ENCODE peak calls at places on chromosomes 2 and 18, in six cellular contexts. One of them, this sample, is unnamed.

GRCh38 chr2:234905547-234906260 is 46.1 kb upstream of the SH3BP4 start:
- DNase-seq in H9: peak
- DNase-seq in right lobe of liver: no peak
- DNase-seq in hepatocyte: no peak
- DNase-seq in neural crest cell: no peak
- DNase-seq in stomach: no peak
- DNase-seq in this sample: no peak

GRCh38 chr2:120352701-120353590 is 7.0 kb downstream of the INHBB start:
- DNase-seq in H9: no peak
- DNase-seq in right lobe of liver: no peak
- DNase-seq in hepatocyte: no peak
- DNase-seq in neural crest cell: no peak
- DNase-seq in stomach: no peak
- DNase-seq in this sample: no peak

GRCh38 chr2:241569831-241570281 is 11.3 kb downstream of the BOK start:
- DNase-seq in H9: peak
- DNase-seq in right lobe of liver: no peak
- DNase-seq in hepatocyte: no peak
- DNase-seq in neural crest cell: no peak
- DNase-seq in stomach: no peak
- DNase-seq in this sample: no peak

GRCh38 chr2:29209551-29209950 is 94.3 kb downstream of the CLIP4 start:
- DNase-seq in H9: no peak
- DNase-seq in right lobe of liver: no peak
- DNase-seq in hepatocyte: no peak
- DNase-seq in neural crest cell: no peak
- DNase-seq in stomach: no peak
- DNase-seq in this sample: no peak

GRCh38 chr2:105798595-105798994 is 53.9 kb downstream of the NCK2 start:
- DNase-seq in H9: no peak
- DNase-seq in right lobe of liver: no peak
- DNase-seq in hepatocyte: no peak
- DNase-seq in neural crest cell: no peak
- DNase-seq in stomach: no peak
- DNase-seq in this sample: no peak

GRCh38 chr2:152571035-152571766 is 146.1 kb downstream of the PRPF40A start:
- DNase-seq in H9: no peak
- DNase-seq in right lobe of liver: no peak
- DNase-seq in hepatocyte: no peak
- DNase-seq in neural crest cell: no peak
- DNase-seq in stomach: no peak
- DNase-seq in this sample: no peak

GRCh38 chr2:158502984-158503383 is 46.2 kb downstream of the PKP4 start:
- DNase-seq in H9: no peak
- DNase-seq in right lobe of liver: no peak
- DNase-seq in hepatocyte: no peak
- DNase-seq in neural crest cell: no peak
- DNase-seq in stomach: no peak
- DNase-seq in this sample: no peak

GRCh38 chr2:207481924-207482323 is 47.8 kb upstream of the CREB1 start:
- DNase-seq in H9: no peak
- DNase-seq in right lobe of liver: no peak
- DNase-seq in hepatocyte: no peak
- DNase-seq in neural crest cell: no peak
- DNase-seq in stomach: peak
- DNase-seq in this sample: no peak

GRCh38 chr18:37536646-37537045 is 29.0 kb downstream of the CELF4 start:
- DNase-seq in H9: no peak
- DNase-seq in right lobe of liver: no peak
- DNase-seq in hepatocyte: no peak
- DNase-seq in neural crest cell: no peak
- DNase-seq in stomach: no peak
- DNase-seq in this sample: no peak

GRCh38 chr18:37534627-37535026 is 31.0 kb downstream of the CELF4 start:
- DNase-seq in H9: no peak
- DNase-seq in right lobe of liver: no peak
- DNase-seq in hepatocyte: no peak
- DNase-seq in neural crest cell: no peak
- DNase-seq in stomach: no peak
- DNase-seq in this sample: no peak

GRCh38 chr18:37532917-37533316 is 32.7 kb downstream of the CELF4 start:
- DNase-seq in H9: no peak
- DNase-seq in right lobe of liver: peak
- DNase-seq in hepatocyte: no peak
- DNase-seq in neural crest cell: no peak
- DNase-seq in stomach: no peak
- DNase-seq in this sample: no peak

GRCh38 chr18:37535968-37536367 is 29.6 kb downstream of the CELF4 start:
- DNase-seq in H9: no peak
- DNase-seq in right lobe of liver: no peak
- DNase-seq in hepatocyte: no peak
- DNase-seq in neural crest cell: no peak
- DNase-seq in stomach: no peak
- DNase-seq in this sample: no peak

DNA sequence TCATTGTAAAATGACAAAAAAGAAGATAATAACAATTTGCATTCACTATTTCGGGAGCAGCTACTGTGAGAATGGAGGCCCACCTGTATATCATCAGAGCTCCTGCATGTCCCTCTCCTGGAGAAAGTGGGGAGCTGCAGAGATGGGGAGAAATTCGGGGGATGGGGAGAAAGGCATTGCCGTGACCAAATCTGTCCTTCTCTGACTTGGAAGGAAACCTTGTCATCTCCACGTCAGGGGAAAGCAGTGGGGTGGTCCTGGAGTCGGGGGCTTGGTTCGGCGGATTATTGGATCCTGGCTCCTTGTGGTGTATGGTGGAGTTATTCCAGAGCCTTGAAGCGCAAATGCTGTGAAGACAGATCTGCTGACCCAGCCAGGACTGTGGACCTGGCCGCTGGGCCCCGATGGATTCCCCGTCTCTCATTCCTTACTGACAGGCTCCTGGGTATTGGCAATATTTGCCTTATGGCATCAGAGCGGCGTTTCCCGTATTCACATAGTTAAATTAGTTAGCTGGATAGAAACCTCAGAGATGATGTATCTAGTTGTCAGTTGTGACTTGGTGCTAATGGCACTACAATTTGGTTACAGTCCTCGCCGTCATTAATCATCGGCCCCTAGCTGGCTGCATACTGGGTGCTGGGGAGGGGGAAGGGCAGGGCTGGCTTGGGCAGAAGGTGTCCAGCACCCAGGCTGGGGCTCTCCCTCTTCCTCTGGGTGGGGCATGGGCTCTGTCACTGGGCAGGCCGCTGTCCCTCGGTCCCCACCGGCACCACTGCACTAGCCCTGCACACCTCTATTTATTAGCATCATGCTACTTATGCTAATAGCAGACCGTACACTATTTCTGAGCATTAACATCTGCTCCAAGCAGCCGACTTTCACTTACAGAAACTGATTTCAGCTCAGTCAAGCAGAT is 31.7 kb downstream of the CELF4 start:
- DNase-seq in H9: no peak
- DNase-seq in right lobe of liver: peak
- DNase-seq in hepatocyte: no peak
- DNase-seq in neural crest cell: no peak
- DNase-seq in stomach: no peak
- DNase-seq in this sample: no peak
- TF ChIP-seq CTCF in H9: peak
- TF ChIP-seq CTCF in right lobe of liver: no peak
- TF ChIP-seq CTCF in hepatocyte: peak
- TF ChIP-seq CTCF in neural crest cell: peak
- TF ChIP-seq CTCF in stomach: no peak
- TF ChIP-seq CTCF in this sample: no peak

DNA sequence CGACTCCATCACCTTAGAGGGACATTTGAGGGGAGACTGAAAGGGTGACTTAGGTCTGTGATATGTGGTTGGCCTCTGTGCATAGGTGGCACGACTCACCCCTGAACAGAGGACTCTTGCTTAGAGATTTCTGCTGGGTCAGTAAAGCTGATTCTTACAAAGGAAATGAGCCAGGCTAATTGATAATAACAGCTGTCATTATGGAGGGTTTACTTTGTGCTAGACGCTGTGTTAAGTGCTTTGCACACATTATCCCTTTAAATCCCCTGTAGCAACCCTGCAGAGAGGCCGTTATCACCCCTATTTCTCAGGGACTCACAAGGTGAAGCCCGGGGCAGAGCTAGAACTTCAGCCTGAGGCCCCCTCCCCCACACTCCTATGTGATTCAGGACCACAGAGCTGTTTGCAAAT is 373.3 kb downstream of the EN1 start:
- DNase-seq in H9: no peak
- DNase-seq in right lobe of liver: no peak
- DNase-seq in hepatocyte: no peak
- DNase-seq in neural crest cell: no peak
- DNase-seq in stomach: no peak
- DNase-seq in this sample: no peak
- TF ChIP-seq CTCF in H9: no peak
- TF ChIP-seq CTCF in right lobe of liver: no peak
- TF ChIP-seq CTCF in hepatocyte: no peak
- TF ChIP-seq CTCF in neural crest cell: no peak
- TF ChIP-seq CTCF in stomach: no peak
- TF ChIP-seq CTCF in this sample: no peak

DNA sequence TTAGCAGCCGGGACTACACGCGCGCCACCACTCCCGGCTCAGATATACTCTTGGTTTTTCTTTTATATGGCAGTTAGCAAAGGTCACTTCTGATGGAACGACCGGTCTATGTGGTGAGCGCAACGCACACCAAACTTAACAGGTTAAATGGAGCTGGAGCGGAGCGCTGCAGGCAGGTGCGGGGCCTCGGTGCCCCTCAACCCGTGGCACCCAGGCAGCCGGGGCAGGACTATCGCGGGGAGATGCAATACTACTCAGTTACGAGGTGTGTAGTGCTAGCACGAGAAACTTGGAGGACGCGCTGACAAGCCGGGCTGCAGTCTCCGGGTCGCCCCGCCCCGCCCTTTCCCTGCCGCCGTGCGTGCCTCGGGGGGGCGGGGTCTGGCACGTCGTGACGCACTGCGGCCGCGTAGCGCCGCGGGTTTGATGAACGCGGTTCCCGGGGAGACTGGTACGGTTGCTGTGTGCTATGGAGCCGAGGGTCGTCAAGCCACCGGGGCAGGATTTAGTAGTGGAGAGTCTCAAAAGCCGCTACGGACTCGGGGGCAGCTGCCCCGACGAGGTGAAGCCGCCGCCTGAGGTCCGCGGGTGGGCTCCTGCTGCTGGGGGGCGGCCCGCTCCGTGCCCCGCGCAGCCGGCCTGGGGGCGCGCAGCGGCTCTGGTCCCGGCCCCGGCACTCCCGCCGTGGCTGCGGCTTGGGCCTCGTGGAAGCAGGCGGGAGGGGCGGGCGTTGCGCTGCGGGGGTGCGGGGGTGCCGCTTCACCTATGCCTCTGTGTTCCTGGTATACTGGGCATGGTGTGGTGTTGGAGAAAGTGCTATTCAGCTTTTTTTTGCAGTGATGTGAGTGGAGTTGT is at the start of gene CCDC138:
- DNase-seq in H9: peak
- DNase-seq in right lobe of liver: peak
- DNase-seq in hepatocyte: peak
- DNase-seq in neural crest cell: peak
- DNase-seq in stomach: peak
- DNase-seq in this sample: peak
- TF ChIP-seq CTCF in H9: no peak
- TF ChIP-seq CTCF in right lobe of liver: no peak
- TF ChIP-seq CTCF in hepatocyte: no peak
- TF ChIP-seq CTCF in neural crest cell: no peak
- TF ChIP-seq CTCF in stomach: no peak
- TF ChIP-seq CTCF in this sample: no peak

GRCh38 chr2:132668986-132669853 is 785 bp downstream of the LYPD1 start:
- DNase-seq in H9: peak
- DNase-seq in right lobe of liver: peak
- DNase-seq in hepatocyte: peak
- DNase-seq in neural crest cell: peak
- DNase-seq in stomach: no peak
- DNase-seq in this sample: no peak
- TF ChIP-seq CTCF in H9: peak
- TF ChIP-seq CTCF in right lobe of liver: no peak
- TF ChIP-seq CTCF in hepatocyte: peak
- TF ChIP-seq CTCF in neural crest cell: peak
- TF ChIP-seq CTCF in stomach: no peak
- TF ChIP-seq CTCF in this sample: no peak

GRCh38 chr2:167332358-167332757 is 444.1 kb downstream of the XIRP2 start:
- DNase-seq in H9: no peak
- DNase-seq in right lobe of liver: no peak
- DNase-seq in hepatocyte: no peak
- DNase-seq in neural crest cell: no peak
- DNase-seq in stomach: no peak
- DNase-seq in this sample: no peak

GRCh38 chr2:167335627-167336026 is 447.3 kb downstream of the XIRP2 start:
- DNase-seq in H9: no peak
- DNase-seq in right lobe of liver: no peak
- DNase-seq in hepatocyte: no peak
- DNase-seq in neural crest cell: no peak
- DNase-seq in stomach: no peak
- DNase-seq in this sample: no peak

GRCh38 chr2:167334343-167334742 is 446.1 kb downstream of the XIRP2 start:
- DNase-seq in H9: no peak
- DNase-seq in right lobe of liver: no peak
- DNase-seq in hepatocyte: no peak
- DNase-seq in neural crest cell: no peak
- DNase-seq in stomach: no peak
- DNase-seq in this sample: no peak

GRCh38 chr2:167333245-167333644 is 445.0 kb downstream of the XIRP2 start:
- DNase-seq in H9: no peak
- DNase-seq in right lobe of liver: no peak
- DNase-seq in hepatocyte: no peak
- DNase-seq in neural crest cell: no peak
- DNase-seq in stomach: no peak
- DNase-seq in this sample: no peak

DNA sequence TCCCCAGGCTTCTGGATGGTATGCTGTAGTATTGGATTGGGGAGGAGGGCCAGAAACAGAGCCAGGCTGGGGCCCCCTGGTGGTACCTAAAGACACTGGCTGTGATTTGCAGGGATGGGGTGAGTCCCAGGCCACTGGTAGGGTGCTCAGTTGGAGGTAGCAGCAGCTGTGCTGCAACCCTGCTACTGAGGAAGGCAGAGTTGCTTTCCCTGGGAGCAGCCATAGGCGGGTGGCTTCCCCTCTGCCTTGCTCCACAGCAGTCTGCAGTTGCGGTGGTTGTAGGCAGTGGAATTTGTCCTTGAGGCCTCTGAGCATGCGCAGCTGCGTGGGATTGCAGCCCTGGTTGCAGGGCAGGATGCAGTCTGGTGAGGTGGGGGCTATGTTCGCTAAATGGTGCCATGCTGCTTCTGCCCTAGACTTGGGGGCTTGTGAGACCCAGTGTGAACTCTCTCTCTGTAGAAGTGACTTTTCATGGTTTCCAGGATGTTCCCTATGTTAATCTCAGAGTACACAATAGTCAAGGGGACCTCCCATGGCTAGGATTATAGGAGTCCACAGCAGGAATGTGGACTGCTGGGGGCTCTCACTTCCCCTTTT is 443.5 kb downstream of the XIRP2 start:
- DNase-seq in H9: peak
- DNase-seq in right lobe of liver: no peak
- DNase-seq in hepatocyte: peak
- DNase-seq in neural crest cell: peak
- DNase-seq in stomach: no peak
- DNase-seq in this sample: no peak
- TF ChIP-seq CTCF in H9: peak
- TF ChIP-seq CTCF in right lobe of liver: no peak
- TF ChIP-seq CTCF in hepatocyte: peak
- TF ChIP-seq CTCF in neural crest cell: peak
- TF ChIP-seq CTCF in stomach: no peak
- TF ChIP-seq CTCF in this sample: no peak